ENCODE peak calls at places on chromosomes 3 and 15, in nine cellular contexts. L is cardiac muscle cell, N is right atrium auricular region, G is OCI-LY7, P is heart right ventricle, Q is retinal pigment epithelial cell, A is ovary, E is nephron progenitor cell, T is astrocyte of the spinal cord. F is an unnamed sample.

GRCh38 chr3:72219752-72220151 is 434.8 kb upstream of the PROK2 start:
- DNase-seq in P (no peak), G (no peak), T (no peak), A (no peak), E (no peak), N (no peak), L (no peak), Q (no peak), F (no peak)

GRCh38 chr3:81289676-81290075 is 471.8 kb downstream of the GBE1 start:
- DNase-seq in P (no peak), T (peak), G (no peak), E (no peak), N (no peak), L (peak), Q (peak), A (no peak), F (no peak)

GRCh38 chr3:61251174-61251972 is at the start of gene FHIT:
- DNase-seq in L (peak), E (peak), P (peak), A (peak), Q (peak), T (peak), N (peak), G (peak), F (peak)

GRCh38 chr3:140470962-140471361 is 206.9 kb upstream of the TRIM42 start:
- DNase-seq in T (no peak), G (no peak), A (no peak), E (no peak), Q (peak), L (no peak), P (no peak), N (no peak), F (no peak)

GRCh38 chr3:71033681-71034220 is 549.8 kb downstream of the FOXP1 start:
- DNase-seq in Q (no peak), P (no peak), E (no peak), A (no peak), G (peak), L (no peak), T (no peak), N (no peak), F (no peak)

GRCh38 chr15:25176616-25176923 is 221.8 kb downstream of the SNRPN start:
- DNase-seq in N (peak), Q (no peak), L (no peak), T (no peak), A (peak), P (peak), E (no peak), G (no peak), F (no peak)

GRCh38 chr15:58269455-58270414 is 131.6 kb downstream of the AQP9 start:
- DNase-seq in Q (peak), E (peak), P (no peak), A (no peak), N (no peak), L (peak), T (peak), G (peak), F (peak)

GRCh38 chr3:183698318-183698731 is 728 bp downstream of the YEATS2 start:
- DNase-seq in T (peak), N (no peak), G (peak), Q (no peak), E (peak), A (no peak), L (peak), P (peak), F (peak)

GRCh38 chr3:47658444-47658843 is 79.8 kb upstream of the CSPG5 start:
- DNase-seq in P (no peak), G (no peak), L (no peak), E (no peak), T (no peak), A (no peak), Q (no peak), N (no peak), F (no peak)

GRCh38 chr3:111954228-111954990 is 24.4 kb upstream of the ABHD10 start:
- DNase-seq in P (no peak), A (no peak), Q (no peak), L (no peak), E (no peak), N (no peak), T (peak), G (no peak), F (no peak)

GRCh38 chr3:13846238-13846637 is 33.6 kb downstream of the WNT7A start:
- DNase-seq in G (no peak), A (no peak), E (no peak), P (no peak), L (no peak), N (no peak), Q (no peak), T (no peak), F (no peak)

GRCh38 chr3:167008765-167009164 is 371.3 kb downstream of the ZBBX start:
- DNase-seq in Q (no peak), E (no peak), A (no peak), P (no peak), L (no peak), N (no peak), G (no peak), T (no peak), F (no peak)

GRCh38 chr3:85781806-85782205 is 823.0 kb downstream of the CADM2 start:
- DNase-seq in Q (peak), T (no peak), L (no peak), A (no peak), E (no peak), N (no peak), G (no peak), P (no peak), F (no peak)

GRCh38 chr15:74438696-74439316 is 5.0 kb upstream of the SEMA7A start:
- DNase-seq in L (peak), G (peak), T (peak), A (peak), P (peak), E (peak), N (peak), Q (no peak), F (peak)

GRCh38 chr15:25236143-25236860 is 202.5 kb downstream of the UBE3A start:
- DNase-seq in Q (no peak), T (no peak), E (no peak), P (no peak), G (no peak), N (no peak), L (no peak), A (no peak), F (no peak)

GRCh38 chr3:196757876-196758739 is 18.5 kb downstream of the PAK2 start:
- DNase-seq in A (no peak), G (no peak), N (no peak), P (no peak), T (peak), Q (peak), L (no peak), E (no peak), F (no peak)

GRCh38 chr15:62403164-62403809 is 238.2 kb upstream of the C2CD4B start:
- DNase-seq in P (no peak), G (no peak), N (no peak), Q (no peak), L (no peak), A (no peak), E (no peak), T (peak), F (no peak)

GRCh38 chr3:31936661-31937060 is 44.4 kb downstream of the OSBPL10 start:
- DNase-seq in P (no peak), T (peak), L (no peak), A (no peak), N (no peak), G (no peak), Q (no peak), E (no peak), F (no peak)

GRCh38 chr3:8658326-8659212 is 14.0 kb upstream of the SSUH2 start:
- DNase-seq in Q (peak), N (peak), A (peak), L (peak), E (no peak), P (peak), T (peak), G (peak), F (peak)

GRCh38 chr3:185658504-185658912 is 72.4 kb downstream of the SENP2 start:
- DNase-seq in E (no peak), P (no peak), A (peak), L (no peak), Q (peak), G (no peak), T (peak), N (peak), F (no peak)

GRCh38 chr3:34419801-34420200 is 621.4 kb downstream of the PDCD6IP start:
- DNase-seq in L (peak), E (peak), N (no peak), G (peak), P (no peak), Q (no peak), A (no peak), T (no peak), F (no peak)

DNA sequence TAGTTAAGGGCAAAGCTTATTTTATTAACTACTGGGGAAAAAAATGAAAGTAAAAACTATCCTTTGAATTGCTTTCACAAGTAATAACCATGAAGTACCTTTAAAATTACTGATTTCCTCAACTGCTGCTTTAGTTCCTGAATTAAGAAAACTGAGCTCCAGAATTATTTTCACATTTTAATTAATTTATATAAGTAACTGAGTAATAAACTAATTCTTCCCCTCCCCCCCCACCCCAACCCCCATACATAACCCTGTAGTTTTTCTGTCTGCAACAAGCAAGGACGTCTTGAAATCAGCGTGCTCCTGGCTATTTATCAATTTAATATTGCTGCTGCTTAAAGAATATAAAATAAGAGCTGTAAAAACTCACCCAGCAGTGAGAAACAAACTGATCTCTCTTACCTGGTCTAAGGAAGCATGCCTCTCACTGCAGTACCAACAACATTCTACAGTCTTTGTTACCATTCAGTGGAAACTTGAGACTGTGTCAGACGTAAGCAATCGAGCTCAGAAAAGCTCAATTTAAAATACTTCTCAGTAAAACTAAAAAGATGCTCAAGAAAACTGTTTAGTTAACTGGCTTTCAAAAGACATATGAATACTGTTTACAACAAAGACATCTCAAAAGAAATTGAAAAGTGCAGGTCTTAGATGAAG is 121.0 kb downstream of the TFDP2 start:
- DNase-seq in T (peak), N (no peak), A (no peak), G (peak), L (peak), E (peak), P (no peak), Q (peak), F (peak)
- TF ChIP-seq CTCF in T (no peak), N (no peak), A (no peak), G (no peak), L (no peak), E (no peak), P (no peak), Q (no peak), F (no peak)

DNA sequence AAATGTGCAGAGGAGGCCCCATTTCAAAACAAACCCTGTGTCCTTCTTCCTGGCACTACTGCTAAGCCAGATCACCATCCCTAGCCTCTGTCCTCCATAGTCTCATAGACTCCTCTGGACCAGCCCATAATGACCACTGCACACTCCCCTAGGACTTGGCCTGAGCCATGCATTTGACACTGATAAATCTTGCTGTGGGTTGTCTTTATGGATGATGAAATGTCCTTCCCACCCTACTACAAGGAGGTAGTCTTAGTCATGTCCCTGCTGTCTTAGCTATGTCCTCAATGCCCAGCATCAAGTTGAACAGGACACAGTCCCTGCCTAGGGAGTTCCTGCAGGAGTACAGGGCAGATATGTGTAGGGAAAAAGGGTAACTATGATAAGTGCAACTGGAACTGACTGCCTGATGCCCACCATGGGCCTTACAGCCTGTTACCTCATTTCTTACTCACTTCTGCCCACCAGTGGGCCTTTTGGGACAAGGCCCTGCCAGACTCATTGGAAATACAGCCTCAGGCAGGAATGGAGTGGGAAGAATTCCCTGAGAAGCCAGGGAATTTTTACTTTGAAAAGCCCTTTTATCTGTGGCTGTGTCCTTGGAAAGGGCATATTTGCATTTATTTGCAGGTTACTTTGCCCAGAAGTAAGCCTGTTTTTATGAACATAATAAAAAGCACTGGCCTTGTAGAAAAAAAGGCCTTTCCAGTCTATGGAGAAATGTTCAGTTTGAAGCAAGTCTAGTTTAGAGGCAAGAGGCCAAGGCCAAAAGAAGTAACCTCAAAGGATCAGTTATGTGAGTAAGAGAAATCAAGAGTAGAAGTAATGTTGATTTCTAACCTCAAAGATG is 199.6 kb upstream of the EIF1B start:
- DNase-seq in L (peak), T (no peak), A (peak), Q (no peak), G (no peak), P (no peak), N (no peak), E (peak), F (no peak)
- TF ChIP-seq CTCF in L (peak), T (peak), A (no peak), Q (peak), G (no peak), P (no peak), N (no peak), E (peak), F (no peak)

GRCh38 chr15:92968926-92969664 is 69.0 kb downstream of the CHD2 start:
- DNase-seq in N (no peak), A (no peak), P (no peak), L (no peak), T (no peak), G (no peak), Q (peak), E (no peak), F (no peak)
- TF ChIP-seq CTCF in N (no peak), A (no peak), P (no peak), L (no peak), T (no peak), G (peak), Q (peak), E (no peak), F (no peak)

GRCh38 chr3:21892104-21892503 is 141.1 kb upstream of the ZNF385D start:
- DNase-seq in P (no peak), L (no peak), E (no peak), N (no peak), A (no peak), G (no peak), Q (no peak), T (no peak), F (no peak)

GRCh38 chr3:21889166-21889565 is 138.2 kb upstream of the ZNF385D start:
- DNase-seq in P (no peak), N (no peak), E (no peak), A (no peak), G (no peak), Q (no peak), T (no peak), L (no peak), F (no peak)

GRCh38 chr3:21888656-21889055 is 137.6 kb upstream of the ZNF385D start:
- DNase-seq in Q (no peak), E (no peak), G (no peak), L (no peak), A (no peak), T (no peak), N (no peak), P (no peak), F (no peak)

GRCh38 chr3:21893250-21893649 is 142.2 kb upstream of the ZNF385D start:
- DNase-seq in N (no peak), G (no peak), T (peak), L (no peak), P (no peak), A (no peak), E (no peak), Q (peak), F (no peak)

GRCh38 chr3:21894459-21895083 is 143.6 kb upstream of the ZNF385D start:
- DNase-seq in A (no peak), G (no peak), E (peak), T (peak), L (peak), N (no peak), Q (no peak), P (no peak), F (no peak)
- TF ChIP-seq CTCF in A (no peak), G (peak), E (peak), T (peak), L (peak), N (peak), Q (peak), P (peak), F (peak)

DNA sequence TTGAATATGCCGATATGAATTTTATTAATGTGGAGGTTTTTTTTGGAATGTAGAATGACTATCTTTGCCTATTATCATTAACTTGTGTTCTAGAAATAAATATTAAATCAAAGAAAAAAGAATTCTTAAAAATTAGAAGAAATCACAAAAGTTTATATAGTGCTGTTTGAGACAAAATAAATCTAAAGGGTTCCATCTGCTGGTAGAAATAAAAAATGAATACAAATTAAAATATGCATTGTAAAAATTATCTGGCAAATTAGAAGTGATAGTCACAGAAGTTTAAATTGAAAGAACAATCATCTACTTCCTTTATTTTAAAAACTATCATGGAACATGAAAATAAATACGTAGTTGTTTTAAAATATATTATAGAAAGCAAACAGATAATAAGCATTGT is 22.7 kb upstream of the ZBTB20 start:
- DNase-seq in L (no peak), Q (no peak), E (no peak), T (no peak), G (no peak), N (no peak), P (no peak), A (no peak), F (no peak)
- TF ChIP-seq CTCF in L (peak), Q (no peak), E (no peak), T (no peak), G (peak), N (no peak), P (no peak), A (peak), F (no peak)